ENCODE peak calls at places on chromosomes 7 and 10, in nine cellular contexts. One of them, this sample, is unnamed. For H3K4me1 and H3K9me3, the result is how much of the 10 kb centered on the place peaks cover.

GRCh38 chr7:80275192-80275605 is 140.6 kb downstream of the GNAI1 start:
- DNase-seq in heart right ventricle: no peak
- DNase-seq in left ventricle myocardium inferior: no peak
- DNase-seq in Panc1: no peak
- DNase-seq in SK-N-SH: peak
- DNase-seq in SJCRH30: no peak
- DNase-seq in adipocyte: no peak
- DNase-seq in naive thymus-derived CD4-positive, alpha-beta T cell: no peak
- DNase-seq in prostate gland: no peak
- DNase-seq in this sample: no peak

GRCh38 chr7:40965745-40966144 is 737.1 kb downstream of the INHBA start:
- DNase-seq in heart right ventricle: no peak
- DNase-seq in left ventricle myocardium inferior: no peak
- DNase-seq in Panc1: no peak
- DNase-seq in SK-N-SH: no peak
- DNase-seq in SJCRH30: no peak
- DNase-seq in adipocyte: no peak
- DNase-seq in naive thymus-derived CD4-positive, alpha-beta T cell: no peak
- DNase-seq in prostate gland: no peak
- DNase-seq in this sample: no peak

GRCh38 chr7:36154255-36155212 is 1.5 kb downstream of the EEPD1 start:
- DNase-seq in heart right ventricle: no peak
- DNase-seq in left ventricle myocardium inferior: no peak
- DNase-seq in Panc1: no peak
- DNase-seq in SK-N-SH: no peak
- DNase-seq in SJCRH30: no peak
- DNase-seq in adipocyte: no peak
- DNase-seq in naive thymus-derived CD4-positive, alpha-beta T cell: no peak
- DNase-seq in prostate gland: no peak
- DNase-seq in this sample: no peak

GRCh38 chr7:111172573-111172972 is 81.6 kb downstream of the LRRN3 start:
- DNase-seq in heart right ventricle: no peak
- DNase-seq in left ventricle myocardium inferior: no peak
- DNase-seq in Panc1: no peak
- DNase-seq in SK-N-SH: no peak
- DNase-seq in SJCRH30: no peak
- DNase-seq in adipocyte: peak
- DNase-seq in naive thymus-derived CD4-positive, alpha-beta T cell: no peak
- DNase-seq in prostate gland: no peak
- DNase-seq in this sample: no peak

GRCh38 chr7:134174797-134175261 is 47.7 kb downstream of the LRGUK start:
- DNase-seq in heart right ventricle: no peak
- DNase-seq in left ventricle myocardium inferior: no peak
- DNase-seq in Panc1: peak
- DNase-seq in SK-N-SH: no peak
- DNase-seq in SJCRH30: no peak
- DNase-seq in adipocyte: peak
- DNase-seq in naive thymus-derived CD4-positive, alpha-beta T cell: no peak
- DNase-seq in prostate gland: no peak
- DNase-seq in this sample: no peak

GRCh38 chr7:46192191-46192590 is 271.1 kb upstream of the IGFBP3 start:
- DNase-seq in heart right ventricle: no peak
- DNase-seq in left ventricle myocardium inferior: no peak
- DNase-seq in Panc1: no peak
- DNase-seq in SK-N-SH: no peak
- DNase-seq in SJCRH30: no peak
- DNase-seq in adipocyte: no peak
- DNase-seq in naive thymus-derived CD4-positive, alpha-beta T cell: no peak
- DNase-seq in prostate gland: no peak
- DNase-seq in this sample: no peak

GRCh38 chr7:69768986-69769595 is 170.8 kb downstream of the AUTS2 start:
- DNase-seq in heart right ventricle: peak
- DNase-seq in left ventricle myocardium inferior: no peak
- DNase-seq in Panc1: no peak
- DNase-seq in SK-N-SH: no peak
- DNase-seq in SJCRH30: no peak
- DNase-seq in adipocyte: no peak
- DNase-seq in naive thymus-derived CD4-positive, alpha-beta T cell: no peak
- DNase-seq in prostate gland: no peak
- DNase-seq in this sample: no peak

GRCh38 chr7:101618207-101618839 is 10.8 kb downstream of the MYL10 start:
- DNase-seq in heart right ventricle: no peak
- DNase-seq in left ventricle myocardium inferior: no peak
- DNase-seq in Panc1: no peak
- DNase-seq in SK-N-SH: no peak
- DNase-seq in SJCRH30: no peak
- DNase-seq in adipocyte: peak
- DNase-seq in naive thymus-derived CD4-positive, alpha-beta T cell: no peak
- DNase-seq in prostate gland: no peak
- DNase-seq in this sample: no peak

GRCh38 chr10:31808258-31809218 is 120.1 kb downstream of the ARHGAP12 start:
- DNase-seq in heart right ventricle: peak
- DNase-seq in left ventricle myocardium inferior: no peak
- DNase-seq in Panc1: peak
- DNase-seq in SK-N-SH: peak
- DNase-seq in SJCRH30: peak
- DNase-seq in adipocyte: peak
- DNase-seq in naive thymus-derived CD4-positive, alpha-beta T cell: peak
- DNase-seq in prostate gland: no peak
- DNase-seq in this sample: peak

GRCh38 chr10:44925811-44926760 is 14.9 kb downstream of the TMEM72 start:
- DNase-seq in heart right ventricle: no peak
- DNase-seq in left ventricle myocardium inferior: no peak
- DNase-seq in Panc1: no peak
- DNase-seq in SK-N-SH: no peak
- DNase-seq in SJCRH30: no peak
- DNase-seq in adipocyte: no peak
- DNase-seq in naive thymus-derived CD4-positive, alpha-beta T cell: no peak
- DNase-seq in prostate gland: no peak
- DNase-seq in this sample: no peak

GRCh38 chr7:20651960-20652544 is 36.6 kb downstream of the ABCB5 start:
- DNase-seq in heart right ventricle: no peak
- DNase-seq in left ventricle myocardium inferior: no peak
- DNase-seq in Panc1: no peak
- DNase-seq in SK-N-SH: peak
- DNase-seq in SJCRH30: peak
- DNase-seq in adipocyte: peak
- DNase-seq in naive thymus-derived CD4-positive, alpha-beta T cell: no peak
- DNase-seq in prostate gland: no peak
- DNase-seq in this sample: no peak

GRCh38 chr10:86655173-86655540 is 810 bp downstream of the OPN4 start:
- DNase-seq in heart right ventricle: no peak
- DNase-seq in left ventricle myocardium inferior: no peak
- DNase-seq in Panc1: no peak
- DNase-seq in SK-N-SH: peak
- DNase-seq in SJCRH30: no peak
- DNase-seq in adipocyte: no peak
- DNase-seq in naive thymus-derived CD4-positive, alpha-beta T cell: no peak
- DNase-seq in prostate gland: no peak
- DNase-seq in this sample: no peak

GRCh38 chr7:120857558-120858298 is at the start of gene TSPAN12:
- DNase-seq in heart right ventricle: peak
- DNase-seq in left ventricle myocardium inferior: peak
- DNase-seq in Panc1: no peak
- DNase-seq in SK-N-SH: peak
- DNase-seq in SJCRH30: peak
- DNase-seq in adipocyte: peak
- DNase-seq in naive thymus-derived CD4-positive, alpha-beta T cell: no peak
- DNase-seq in prostate gland: peak
- DNase-seq in this sample: peak

GRCh38 chr7:1745018-1745532 is 75.0 kb downstream of the ELFN1 start:
- DNase-seq in heart right ventricle: no peak
- DNase-seq in left ventricle myocardium inferior: no peak
- DNase-seq in Panc1: no peak
- DNase-seq in SK-N-SH: no peak
- DNase-seq in SJCRH30: no peak
- DNase-seq in adipocyte: no peak
- DNase-seq in naive thymus-derived CD4-positive, alpha-beta T cell: no peak
- DNase-seq in prostate gland: no peak
- DNase-seq in this sample: no peak

GRCh38 chr7:28647076-28647421 is 234.7 kb downstream of the CREB5 start:
- DNase-seq in heart right ventricle: no peak
- DNase-seq in left ventricle myocardium inferior: no peak
- DNase-seq in Panc1: no peak
- DNase-seq in SK-N-SH: no peak
- DNase-seq in SJCRH30: no peak
- DNase-seq in adipocyte: no peak
- DNase-seq in naive thymus-derived CD4-positive, alpha-beta T cell: no peak
- DNase-seq in prostate gland: no peak
- DNase-seq in this sample: no peak

GRCh38 chr7:95693551-95694333 is 78.6 kb upstream of the DYNC1I1 start:
- DNase-seq in heart right ventricle: no peak
- DNase-seq in left ventricle myocardium inferior: no peak
- DNase-seq in Panc1: no peak
- DNase-seq in SK-N-SH: no peak
- DNase-seq in SJCRH30: no peak
- DNase-seq in adipocyte: no peak
- DNase-seq in naive thymus-derived CD4-positive, alpha-beta T cell: no peak
- DNase-seq in prostate gland: no peak
- DNase-seq in this sample: no peak

GRCh38 chr10:30437039-30437781 is 3.2 kb downstream of the MAP3K8 start:
- DNase-seq in heart right ventricle: no peak
- DNase-seq in left ventricle myocardium inferior: no peak
- DNase-seq in Panc1: no peak
- DNase-seq in SK-N-SH: no peak
- DNase-seq in SJCRH30: no peak
- DNase-seq in adipocyte: peak
- DNase-seq in naive thymus-derived CD4-positive, alpha-beta T cell: peak
- DNase-seq in prostate gland: no peak
- DNase-seq in this sample: peak

GRCh38 chr10:117411440-117412428 is 36.5 kb upstream of the PDZD8 start:
- DNase-seq in heart right ventricle: no peak
- DNase-seq in left ventricle myocardium inferior: no peak
- DNase-seq in Panc1: no peak
- DNase-seq in SK-N-SH: peak
- DNase-seq in SJCRH30: no peak
- DNase-seq in adipocyte: no peak
- DNase-seq in naive thymus-derived CD4-positive, alpha-beta T cell: no peak
- DNase-seq in prostate gland: no peak
- DNase-seq in this sample: no peak

GRCh38 chr7:30469303-30469702 is 9.3 kb downstream of the NOD1 start:
- DNase-seq in heart right ventricle: peak
- DNase-seq in left ventricle myocardium inferior: peak
- DNase-seq in Panc1: no peak
- DNase-seq in SK-N-SH: no peak
- DNase-seq in SJCRH30: peak
- DNase-seq in adipocyte: peak
- DNase-seq in naive thymus-derived CD4-positive, alpha-beta T cell: no peak
- DNase-seq in prostate gland: no peak
- DNase-seq in this sample: peak
- H3K4me1 ChIP-seq in heart right ventricle: under half
- H3K4me1 ChIP-seq in left ventricle myocardium inferior: half or more
- H3K4me1 ChIP-seq in Panc1: under half
- H3K4me1 ChIP-seq in SK-N-SH: under half
- H3K4me1 ChIP-seq in SJCRH30: under half
- H3K4me1 ChIP-seq in adipocyte: half or more
- H3K4me1 ChIP-seq in naive thymus-derived CD4-positive, alpha-beta T cell: under half
- H3K4me1 ChIP-seq in prostate gland: under half
- H3K4me1 ChIP-seq in this sample: under half

GRCh38 chr10:37495415-37495814 is 362.0 kb downstream of the ZNF248 start:
- DNase-seq in heart right ventricle: no peak
- DNase-seq in left ventricle myocardium inferior: no peak
- DNase-seq in Panc1: no peak
- DNase-seq in SK-N-SH: no peak
- DNase-seq in SJCRH30: no peak
- DNase-seq in adipocyte: peak
- DNase-seq in naive thymus-derived CD4-positive, alpha-beta T cell: no peak
- DNase-seq in prostate gland: no peak
- DNase-seq in this sample: peak
- H3K9me3 ChIP-seq in heart right ventricle: under half
- H3K9me3 ChIP-seq in left ventricle myocardium inferior: under half
- H3K9me3 ChIP-seq in Panc1: under half
- H3K9me3 ChIP-seq in SK-N-SH: under half
- H3K9me3 ChIP-seq in SJCRH30: under half
- H3K9me3 ChIP-seq in adipocyte: under half
- H3K9me3 ChIP-seq in naive thymus-derived CD4-positive, alpha-beta T cell: under half
- H3K9me3 ChIP-seq in prostate gland: under half
- H3K9me3 ChIP-seq in this sample: under half

GRCh38 chr7:106868364-106868763 is 3.3 kb downstream of the PIK3CG start:
- DNase-seq in heart right ventricle: no peak
- DNase-seq in left ventricle myocardium inferior: no peak
- DNase-seq in Panc1: no peak
- DNase-seq in SK-N-SH: no peak
- DNase-seq in SJCRH30: no peak
- DNase-seq in adipocyte: no peak
- DNase-seq in naive thymus-derived CD4-positive, alpha-beta T cell: no peak
- DNase-seq in prostate gland: no peak
- DNase-seq in this sample: no peak
- H3K4me3 ChIP-seq in heart right ventricle: no peak
- H3K4me3 ChIP-seq in left ventricle myocardium inferior: no peak
- H3K4me3 ChIP-seq in Panc1: no peak
- H3K4me3 ChIP-seq in SK-N-SH: no peak
- H3K4me3 ChIP-seq in SJCRH30: no peak
- H3K4me3 ChIP-seq in adipocyte: no peak
- H3K4me3 ChIP-seq in naive thymus-derived CD4-positive, alpha-beta T cell: no peak
- H3K4me3 ChIP-seq in prostate gland: no peak
- H3K4me3 ChIP-seq in this sample: no peak

GRCh38 chr7:24831240-24831639 is 74.0 kb upstream of the GSDME start:
- DNase-seq in heart right ventricle: no peak
- DNase-seq in left ventricle myocardium inferior: no peak
- DNase-seq in Panc1: no peak
- DNase-seq in SK-N-SH: no peak
- DNase-seq in SJCRH30: no peak
- DNase-seq in adipocyte: peak
- DNase-seq in naive thymus-derived CD4-positive, alpha-beta T cell: no peak
- DNase-seq in prostate gland: no peak
- DNase-seq in this sample: no peak

GRCh38 chr7:24828871-24829661 is 71.8 kb upstream of the GSDME start:
- DNase-seq in heart right ventricle: no peak
- DNase-seq in left ventricle myocardium inferior: no peak
- DNase-seq in Panc1: no peak
- DNase-seq in SK-N-SH: no peak
- DNase-seq in SJCRH30: no peak
- DNase-seq in adipocyte: peak
- DNase-seq in naive thymus-derived CD4-positive, alpha-beta T cell: no peak
- DNase-seq in prostate gland: no peak
- DNase-seq in this sample: no peak

GRCh38 chr7:24830440-24831050 is 73.3 kb upstream of the GSDME start:
- DNase-seq in heart right ventricle: no peak
- DNase-seq in left ventricle myocardium inferior: no peak
- DNase-seq in Panc1: no peak
- DNase-seq in SK-N-SH: no peak
- DNase-seq in SJCRH30: no peak
- DNase-seq in adipocyte: no peak
- DNase-seq in naive thymus-derived CD4-positive, alpha-beta T cell: no peak
- DNase-seq in prostate gland: no peak
- DNase-seq in this sample: no peak

GRCh38 chr7:24827589-24827988 is 70.3 kb upstream of the GSDME start:
- DNase-seq in heart right ventricle: no peak
- DNase-seq in left ventricle myocardium inferior: no peak
- DNase-seq in Panc1: no peak
- DNase-seq in SK-N-SH: no peak
- DNase-seq in SJCRH30: no peak
- DNase-seq in adipocyte: peak
- DNase-seq in naive thymus-derived CD4-positive, alpha-beta T cell: no peak
- DNase-seq in prostate gland: no peak
- DNase-seq in this sample: no peak

DNA sequence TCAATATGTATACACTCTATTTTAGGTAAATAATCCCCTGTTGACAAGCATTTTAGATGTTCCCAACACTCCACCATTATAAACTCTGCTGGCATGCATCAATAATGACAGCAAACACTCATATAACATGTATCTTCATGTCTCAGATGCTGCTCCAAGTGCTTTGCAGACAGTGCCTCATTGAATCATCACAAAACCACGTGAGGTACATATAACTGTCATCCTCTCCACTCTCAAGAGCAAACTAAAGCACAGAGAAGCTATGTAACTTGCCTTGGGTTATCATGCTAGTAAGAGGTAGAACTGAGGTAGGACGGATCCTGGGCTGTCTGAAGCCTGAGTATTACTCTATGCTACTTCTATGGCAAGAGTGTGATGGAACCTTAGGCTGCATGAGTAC is 72.5 kb upstream of the GSDME start:
- DNase-seq in heart right ventricle: no peak
- DNase-seq in left ventricle myocardium inferior: no peak
- DNase-seq in Panc1: no peak
- DNase-seq in SK-N-SH: no peak
- DNase-seq in SJCRH30: no peak
- DNase-seq in adipocyte: no peak
- DNase-seq in naive thymus-derived CD4-positive, alpha-beta T cell: no peak
- DNase-seq in prostate gland: no peak
- DNase-seq in this sample: no peak
- H3K4me1 ChIP-seq in heart right ventricle: under half
- H3K4me1 ChIP-seq in left ventricle myocardium inferior: under half
- H3K4me1 ChIP-seq in Panc1: under half
- H3K4me1 ChIP-seq in SK-N-SH: half or more
- H3K4me1 ChIP-seq in SJCRH30: under half
- H3K4me1 ChIP-seq in adipocyte: under half
- H3K4me1 ChIP-seq in naive thymus-derived CD4-positive, alpha-beta T cell: under half
- H3K4me1 ChIP-seq in prostate gland: under half
- H3K4me1 ChIP-seq in this sample: under half

This sample was measured in HAP-1.